ENCODE peak calls at places on chromosome 21, in four cellular contexts. F, L, X and O are unnamed samples.

GRCh38 chr21:45821315-45822001 is 160.1 kb upstream of the COL6A1 start:
- DNase-seq in F (no peak), L (no peak), X (no peak), O (no peak)

GRCh38 chr21:33975548-33976081 is 60.0 kb upstream of the ATP5PO start:
- DNase-seq in F (no peak), L (no peak), X (no peak), O (peak; percentile 28)

GRCh38 chr21:41962425-41962966 is 8.7 kb upstream of the C2CD2 start:
- DNase-seq in F (no peak), L (no peak), X (no peak), O (no peak)

GRCh38 chr21:38838598-38839369 is 33.1 kb downstream of the ETS2 start:
- DNase-seq in F (no peak), L (no peak), X (no peak), O (no peak)

GRCh38 chr21:28793043-28793442 is 199.6 kb downstream of the LTN1 start:
- DNase-seq in F (no peak), L (peak; percentile 72), X (no peak), O (peak; percentile 77)

GRCh38 chr21:22224261-22224660 is 1226.1 kb downstream of the NCAM2 start:
- DNase-seq in F (no peak), L (no peak), X (no peak), O (no peak)

GRCh38 chr21:28885853-28886177 is 106.9 kb downstream of the LTN1 start:
- DNase-seq in F (no peak), L (peak; percentile 96), X (no peak), O (peak; percentile 75)

GRCh38 chr21:33237446-33237845 is 7.7 kb downstream of the IFNAR2 start:
- DNase-seq in F (no peak), L (no peak), X (no peak), O (no peak)

GRCh38 chr21:17590443-17590842 is 22.3 kb downstream of the BTG3 start:
- DNase-seq in F (no peak), L (peak; percentile 61), X (no peak), O (peak; percentile 3)

GRCh38 chr21:33121715-33122475 is 52.0 kb downstream of the OLIG1 start:
- DNase-seq in F (no peak), L (no peak), X (no peak), O (no peak)

GRCh38 chr21:42597487-42598158 is 55.8 kb upstream of the PDE9A start:
- DNase-seq in F (no peak), L (no peak), X (no peak), O (no peak)

GRCh38 chr21:30072496-30072895 is 94.1 kb downstream of the CLDN17 start:
- DNase-seq in F (peak; percentile 68), L (peak; percentile 10), X (no peak), O (peak; percentile 29)

GRCh38 chr21:43921602-43921978 is 56.6 kb downstream of the AGPAT3 start:
- DNase-seq in F (no peak), L (no peak), X (no peak), O (no peak)

GRCh38 chr21:38735807-38736206 is 69.9 kb upstream of the ETS2 start:
- DNase-seq in F (no peak), L (no peak), X (no peak), O (no peak)

GRCh38 chr21:43352568-43353281 is 74.2 kb downstream of the SIK1 start:
- DNase-seq in F (no peak), L (peak; percentile 20), X (no peak), O (no peak)

GRCh38 chr21:39705849-39706248 is 39.1 kb upstream of the IGSF5 start:
- DNase-seq in F (no peak), L (no peak), X (no peak), O (peak; percentile 41)

GRCh38 chr21:37257967-37258877 is 8.9 kb downstream of the VPS26C start:
- DNase-seq in F (no peak), L (peak; percentile 34), X (peak; percentile 52), O (peak; percentile 42)

GRCh38 chr21:26120833-26121232 is 49.7 kb downstream of the APP start:
- DNase-seq in F (no peak), L (peak; percentile 75), X (no peak), O (peak; percentile 34)

GRCh38 chr21:32184059-32184458 is 94.8 kb downstream of the MIS18A start:
- DNase-seq in F (no peak), L (no peak), X (no peak), O (no peak)

GRCh38 chr21:23579573-23579972 is 2027.7 kb downstream of the MRPL39 start:
- DNase-seq in F (no peak), L (no peak), X (no peak), O (no peak)

GRCh38 chr21:42568377-42568776 is 54.7 kb downstream of the SLC37A1 start:
- DNase-seq in F (no peak), L (no peak), X (no peak), O (no peak)

GRCh38 chr21:38476385-38476784 is 21.9 kb downstream of the ERG start:
- DNase-seq in F (no peak), L (no peak), X (no peak), O (no peak)

GRCh38 chr21:37562920-37563640 is 196.5 kb downstream of the DYRK1A start:
- DNase-seq in F (no peak), L (no peak), X (no peak), O (no peak)

GRCh38 chr21:28427356-28428022 is 565.2 kb downstream of the LTN1 start:
- DNase-seq in F (no peak), L (no peak), X (no peak), O (no peak)

GRCh38 chr21:37072239-37072987 is 458 bp downstream of the PIGP start:
- DNase-seq in F (no peak), L (peak; percentile 90), X (peak; percentile 94), O (peak; percentile 94)

GRCh38 chr21:42677339-42678117 is 24.1 kb downstream of the PDE9A start:
- DNase-seq in F (no peak), L (peak; percentile 33), X (no peak), O (peak; percentile 47)

GRCh38 chr21:44368711-44369446 is 15.5 kb downstream of the TRPM2 start:
- DNase-seq in F (no peak), L (no peak), X (no peak), O (no peak)